ENCODE peak calls at places on chromosome 3, in five cellular contexts. T is foreskin fibroblast, R is adrenal gland, J is stomach, Y is A549. D is an unnamed sample.
A peak's percentile ranks its signal among the peaks of the same experiment; 100 is the strongest.

GRCh38 chr3:104596551-104596950 is 770.2 kb upstream of the ALCAM start:
- DNase-seq in T (peak; percentile 59), R (peak; percentile 6), J (no peak), Y (peak; percentile 13), D (peak; percentile 87)

GRCh38 chr3:27345959-27346865 is 23.0 kb downstream of the NEK10 start:
- DNase-seq in T (no peak), R (no peak), J (no peak), Y (no peak), D (no peak)

GRCh38 chr3:21159565-21159950 is 591.5 kb downstream of the ZNF385D start:
- DNase-seq in T (no peak), R (no peak), J (no peak), Y (no peak), D (no peak)

GRCh38 chr3:170079466-170080165 is 41.8 kb downstream of the GPR160 start:
- DNase-seq in T (peak; percentile 48), R (no peak), J (no peak), Y (no peak), D (peak; percentile 16)

GRCh38 chr3:151875759-151876158 is 2.3 kb downstream of the SUCNR1 start:
- DNase-seq in T (no peak), R (peak; percentile 20), J (no peak), Y (no peak), D (peak; percentile 42)

GRCh38 chr3:30720586-30721313 is 114.3 kb downstream of the TGFBR2 start:
- DNase-seq in T (peak; percentile 62), R (no peak), J (no peak), Y (peak; percentile 92), D (peak; percentile 68)

GRCh38 chr3:67522081-67522480 is 132.3 kb downstream of the SUCLG2 start:
- DNase-seq in T (peak; percentile 35), R (no peak), J (no peak), Y (no peak), D (no peak)

GRCh38 chr3:156298938-156299337 is 178.6 kb downstream of the KCNAB1 start:
- DNase-seq in T (no peak), R (peak; percentile 68), J (peak; percentile 34), Y (no peak), D (no peak)

GRCh38 chr3:162738778-162739177 is 1242.2 kb downstream of the OTOL1 start:
- DNase-seq in T (no peak), R (no peak), J (no peak), Y (no peak), D (peak; percentile 47)

GRCh38 chr3:49906004-49906860 is 2.6 kb upstream of the MST1R start:
- DNase-seq in T (peak; percentile 78), R (peak; percentile 44), J (peak; percentile 77), Y (peak; percentile 82), D (peak; percentile 48)

GRCh38 chr3:158539414-158540014 is 31.5 kb upstream of the MLF1 start:
- DNase-seq in T (peak; percentile 65), R (peak; percentile 57), J (peak; percentile 34), Y (peak; percentile 6), D (peak; percentile 75)

GRCh38 chr3:125213946-125214542 is 1.5 kb upstream of the SLC12A8 start:
- DNase-seq in T (peak; percentile 93), R (no peak), J (no peak), Y (no peak), D (no peak)

GRCh38 chr3:196987022-196987421 is 18.4 kb upstream of the PIGZ start:
- DNase-seq in T (no peak), R (no peak), J (no peak), Y (no peak), D (no peak)

GRCh38 chr3:109035082-109035481 is 81.4 kb upstream of the GUCA1C start:
- DNase-seq in T (no peak), R (no peak), J (no peak), Y (no peak), D (no peak)

GRCh38 chr3:71227344-71227743 is 356.2 kb downstream of the FOXP1 start:
- DNase-seq in T (no peak), R (no peak), J (no peak), Y (no peak), D (no peak)

GRCh38 chr3:71225951-71226564 is 357.5 kb downstream of the FOXP1 start:
- DNase-seq in T (peak; percentile 25), R (no peak), J (no peak), Y (no peak), D (no peak)

GRCh38 chr3:71225285-71225684 is 358.2 kb downstream of the FOXP1 start:
- DNase-seq in T (no peak), R (no peak), J (no peak), Y (no peak), D (no peak)

GRCh38 chr3:71228156-71228885 is 355.2 kb downstream of the FOXP1 start:
- DNase-seq in T (no peak), R (no peak), J (no peak), Y (no peak), D (no peak)

GRCh38 chr3:71226565-71227281 is 356.8 kb downstream of the FOXP1 start:
- DNase-seq in T (no peak), R (no peak), J (no peak), Y (no peak), D (no peak)
- H3K4me3 ChIP-seq in T (no peak overlapping the region), R (no peak overlapping the region), J (no peak overlapping the region), Y (no peak overlapping the region), D (no peak overlapping the region)

DNA sequence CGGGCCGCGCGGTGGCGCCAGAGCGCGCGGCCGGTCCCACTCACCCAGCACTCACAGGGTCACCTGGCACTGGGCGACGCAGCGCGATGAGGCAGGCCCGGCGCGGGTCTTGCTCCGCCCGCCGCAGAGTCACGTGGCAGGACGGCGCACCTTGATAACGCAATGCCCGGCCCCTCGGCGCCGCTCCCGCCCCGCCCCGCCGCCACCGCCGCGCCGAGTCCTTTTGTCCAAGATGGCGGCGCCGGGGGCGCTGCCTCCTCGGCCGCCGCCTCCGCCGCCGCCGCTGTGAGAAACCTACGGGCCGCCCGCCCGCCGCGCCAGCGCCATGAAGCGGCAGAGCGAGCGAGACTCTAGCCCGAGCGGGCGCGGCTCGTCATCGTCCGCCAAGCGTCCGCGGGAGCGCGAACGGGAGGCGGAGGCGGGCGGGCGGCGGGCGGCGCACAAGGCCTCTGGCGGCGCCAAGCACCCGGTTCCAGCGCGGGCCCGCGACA is at the start of gene RBM15B:
- DNase-seq in T (peak; percentile 99), R (peak; percentile 99), J (peak; percentile 98), Y (peak; percentile 82), D (peak; percentile 98)
- TF ChIP-seq CTCF in T (peak; percentile 81), R (no peak), J (no peak), Y (peak; percentile 75), D (peak; percentile 82)

GRCh38 chr3:13280856-13281656 is 139.1 kb downstream of the NUP210 start:
- DNase-seq in T (no peak), R (no peak), J (no peak), Y (no peak), D (no peak)

GRCh38 chr3:13282528-13282985 is 137.6 kb downstream of the NUP210 start:
- DNase-seq in T (peak; percentile 14), R (no peak), J (no peak), Y (no peak), D (no peak)

GRCh38 chr3:13282986-13283876 is 136.9 kb downstream of the NUP210 start:
- DNase-seq in T (peak; percentile 31), R (no peak), J (no peak), Y (peak; percentile 64), D (no peak)

GRCh38 chr3:13280122-13280790 is 139.9 kb downstream of the NUP210 start:
- DNase-seq in T (no peak), R (no peak), J (no peak), Y (no peak), D (no peak)

DNA sequence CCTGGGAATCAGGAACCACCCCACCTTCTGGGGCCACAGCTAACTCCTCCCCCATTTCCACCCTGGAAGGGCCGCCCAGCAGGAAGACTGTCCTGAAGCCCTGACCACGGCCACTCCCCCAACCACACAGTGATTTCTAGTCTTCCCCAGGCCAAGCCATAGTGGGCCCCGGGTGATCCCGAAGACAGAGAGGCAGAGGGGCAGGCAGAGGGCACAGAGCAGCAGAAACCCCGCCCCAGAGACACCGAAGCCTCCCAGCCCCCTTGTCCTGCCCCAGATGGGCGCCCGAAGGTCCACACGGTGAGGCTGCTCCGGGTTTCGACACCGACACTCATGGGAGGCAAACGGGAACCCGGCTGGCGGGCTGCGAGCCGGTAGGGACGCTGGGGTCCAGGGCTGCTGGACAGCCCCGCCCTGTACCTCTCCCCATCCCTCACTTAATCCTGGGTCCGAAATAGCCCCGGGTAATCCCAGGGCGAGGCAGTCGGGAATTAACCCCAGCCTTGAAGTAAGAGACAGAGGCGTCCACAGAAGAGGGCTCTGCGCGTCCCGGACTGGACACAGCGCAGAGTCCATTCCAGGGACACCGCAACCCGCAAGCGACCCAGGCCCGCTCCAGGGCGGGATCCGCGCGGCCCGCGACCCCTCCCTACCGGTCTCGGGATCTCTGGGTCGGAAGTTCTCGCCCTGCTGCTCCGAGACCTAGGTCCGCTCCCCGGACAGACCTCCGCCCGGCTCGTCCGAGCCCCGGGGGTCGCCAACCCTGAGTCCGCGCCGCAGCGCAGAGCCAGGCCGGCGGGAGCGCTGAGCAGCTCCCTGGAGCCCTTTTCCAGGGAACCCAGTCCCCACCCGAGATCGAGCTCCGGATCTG is 138.2 kb downstream of the NUP210 start:
- DNase-seq in T (no peak), R (peak; percentile 39), J (no peak), Y (peak; percentile 74), D (no peak)
- H3K4me3 ChIP-seq in T (no peak overlapping the region), R (no peak overlapping the region), J (peak overlapping the region; percentile 50), Y (peak overlapping the region; percentile 83), D (no peak overlapping the region)

GRCh38 chr3:107522510-107523360 is at the start of gene BBX:
- DNase-seq in T (peak; percentile 98), R (peak; percentile 95), J (peak; percentile 96), Y (peak; percentile 84), D (peak; percentile 99)

GRCh38 chr3:107525101-107525953 is 2.6 kb downstream of the BBX start:
- DNase-seq in T (peak; percentile 72), R (peak; percentile 33), J (peak; percentile 27), Y (no peak), D (peak; percentile 18)

GRCh38 chr3:107525954-107526305 is 3.2 kb downstream of the BBX start:
- DNase-seq in T (no peak), R (no peak), J (no peak), Y (no peak), D (peak; percentile 4)

GRCh38 chr3:107523361-107524213 is 825 bp downstream of the BBX start:
- DNase-seq in T (peak; percentile 72), R (peak; percentile 61), J (peak; percentile 64), Y (no peak), D (peak; percentile 50)

GRCh38 chr3:107524214-107525100 is 1.7 kb downstream of the BBX start:
- DNase-seq in T (peak; percentile 77), R (peak; percentile 81), J (peak; percentile 50), Y (no peak), D (peak; percentile 60)
- TF ChIP-seq CTCF in T (no peak), R (no peak), J (no peak), Y (no peak), D (no peak)

GRCh38 chr3:16885948-16886683 is 1.4 kb downstream of the PLCL2 start:
- DNase-seq in T (peak; percentile 46), R (no peak), J (no peak), Y (no peak), D (peak; percentile 40)
- H3K4me3 ChIP-seq in T (peak overlapping the region; percentile 80), R (peak overlapping the region; percentile 27), J (peak overlapping the region; percentile 84), Y (peak overlapping the region; percentile 85), D (peak overlapping the region; percentile 70)